ENCODE peak calls at places on chromosomes 6 and 20, in eight cellular contexts. U, Q, X, T, A, V, Y and P are unnamed samples.

GRCh38 chr6:31711233-31711632 is 3.9 kb upstream of the LY6G6D start:
- DNase-seq in V (no peak), X (no peak), Y (no peak), Q (no peak), A (no peak), U (no peak), T (no peak), P (peak)

GRCh38 chr20:34717230-34718095 is 13.3 kb downstream of the TP53INP2 start:
- DNase-seq in V (no peak), X (no peak), Q (no peak), A (no peak), U (no peak), T (no peak), Y (no peak), P (no peak)

GRCh38 chr20:4973330-4974097 is 27.8 kb downstream of the SLC23A2 start:
- DNase-seq in X (no peak), U (no peak), A (no peak), Q (peak), V (no peak), Y (peak), T (peak), P (peak)

GRCh38 chr20:642398-643174 is 10.4 kb downstream of the SRXN1 start:
- DNase-seq in Q (no peak), A (no peak), Y (no peak), V (no peak), X (peak), U (no peak), T (no peak), P (no peak)

GRCh38 chr6:143971453-143971852 is 36.6 kb downstream of the PLAGL1 start:
- DNase-seq in A (no peak), V (no peak), Y (no peak), Q (no peak), U (no peak), T (no peak), X (no peak), P (no peak)

GRCh38 chr20:59813126-59813947 is 120.1 kb downstream of the SYCP2 start:
- DNase-seq in A (no peak), V (no peak), T (no peak), X (no peak), Q (no peak), U (no peak), Y (peak), P (no peak)

GRCh38 chr6:170224694-170225660 is 65.9 kb downstream of the DLL1 start:
- DNase-seq in U (peak), V (no peak), Y (peak), T (no peak), X (no peak), Q (no peak), A (peak), P (no peak)

GRCh38 chr6:111484655-111484974 is 1.6 kb upstream of the REV3L start:
- DNase-seq in A (no peak), X (no peak), Q (no peak), U (no peak), T (no peak), V (no peak), Y (no peak), P (peak)

GRCh38 chr6:108559884-108560462 is 744 bp upstream of the FOXO3 start:
- DNase-seq in V (no peak), A (peak), Q (peak), Y (peak), X (peak), U (peak), T (no peak), P (peak)

GRCh38 chr20:50227506-50227905 is 36.9 kb downstream of the CEBPB start:
- DNase-seq in U (no peak), V (no peak), A (no peak), Y (no peak), Q (no peak), X (no peak), T (no peak), P (no peak)

GRCh38 chr6:100475554-100476325 is 11.0 kb upstream of the SIM1 start:
- DNase-seq in T (no peak), Y (no peak), X (no peak), V (no peak), Q (no peak), U (no peak), A (no peak), P (no peak)

GRCh38 chr6:24228681-24229255 is 102.8 kb downstream of the NRSN1 start:
- DNase-seq in Y (no peak), X (no peak), T (no peak), A (no peak), U (no peak), Q (no peak), V (no peak), P (peak)

GRCh38 chr20:5003626-5004025 is 2.3 kb upstream of the SLC23A2 start:
- DNase-seq in V (no peak), X (no peak), T (no peak), Y (no peak), U (no peak), Q (no peak), A (no peak), P (no peak)

GRCh38 chr20:24782221-24782620 is 166.8 kb upstream of the CST7 start:
- DNase-seq in Q (no peak), A (no peak), T (no peak), V (no peak), U (no peak), Y (no peak), X (no peak), P (no peak)

GRCh38 chr6:90351696-90352095 is 55.1 kb upstream of the BACH2 start:
- DNase-seq in A (no peak), X (no peak), Q (no peak), T (no peak), U (no peak), V (no peak), Y (no peak), P (peak)

GRCh38 chr6:158703840-158704822 is 54.3 kb downstream of the SYTL3 start:
- DNase-seq in T (peak), Y (peak), V (peak), Q (peak), A (peak), U (peak), X (peak), P (peak)

GRCh38 chr20:32164984-32165735 is 42.4 kb downstream of the PLAGL2 start:
- DNase-seq in T (no peak), U (no peak), Y (peak), X (peak), Q (no peak), V (no peak), A (no peak), P (no peak)

GRCh38 chr20:8361008-8361652 is 229.1 kb downstream of the PLCB1 start:
- DNase-seq in X (no peak), U (no peak), T (no peak), A (no peak), V (no peak), Q (no peak), Y (no peak), P (no peak)

GRCh38 chr6:107931894-107932293 is 26.1 kb downstream of the SEC63 start:
- DNase-seq in Q (no peak), T (no peak), U (no peak), V (no peak), X (no peak), Y (no peak), A (peak), P (no peak)

GRCh38 chr20:58569211-58570125 is 54.3 kb upstream of the APCDD1L start:
- DNase-seq in Q (no peak), T (no peak), U (no peak), V (no peak), A (no peak), X (no peak), Y (no peak), P (no peak)

GRCh38 chr6:49549691-49550412 is 616 bp upstream of the C6orf141 start:
- DNase-seq in A (no peak), Y (no peak), T (no peak), Q (no peak), U (no peak), X (no peak), V (no peak), P (no peak)

GRCh38 chr6:159979136-159979874 is 10.4 kb downstream of the IGF2R start:
- DNase-seq in A (peak), Y (no peak), U (no peak), X (no peak), V (no peak), Q (no peak), T (peak), P (peak)

GRCh38 chr6:124888581-124889371 is 73.5 kb upstream of the RNF217 start:
- DNase-seq in A (no peak), T (no peak), U (no peak), Q (no peak), X (no peak), V (no peak), Y (no peak), P (peak)

GRCh38 chr6:139028242-139028657 is 295 bp upstream of the ABRACL start:
- DNase-seq in Q (no peak), A (peak), V (no peak), U (no peak), X (no peak), T (no peak), Y (no peak), P (no peak)

GRCh38 chr6:170445487-170445886 is 107.6 kb downstream of the PSMB1 start:
- DNase-seq in Q (no peak), Y (no peak), T (no peak), V (no peak), A (no peak), U (no peak), X (no peak), P (no peak)

GRCh38 chr6:53956068-53956711 is 155.1 kb upstream of the MLIP start:
- DNase-seq in A (peak), Y (peak), V (no peak), T (no peak), U (peak), Q (peak), X (peak), P (peak)